ENCODE peak calls at places on chromosomes 5 and 9, in nine cellular contexts. One of them, this sample, is unnamed.
A peak's percentile ranks its signal among the peaks of the same experiment; 100 is the strongest.

GRCh38 chr5:95726811-95727763 is 4.0 kb upstream of the RHOBTB3 start:
- DNase-seq in breast epithelium: no peak
- DNase-seq in astrocyte of the spinal cord: no peak
- DNase-seq in mucosa of descending colon: no peak
- DNase-seq in Panc1: no peak
- DNase-seq in tibial nerve: no peak
- DNase-seq in MM.1S: no peak
- DNase-seq in esophagus squamous epithelium: no peak
- DNase-seq in cardiac fibroblast: no peak
- DNase-seq in this sample: no peak

GRCh38 chr5:9419794-9420193 is 126.1 kb downstream of the SEMA5A start:
- DNase-seq in breast epithelium: no peak
- DNase-seq in astrocyte of the spinal cord: no peak
- DNase-seq in mucosa of descending colon: no peak
- DNase-seq in Panc1: no peak
- DNase-seq in tibial nerve: no peak
- DNase-seq in MM.1S: peak; percentile 25
- DNase-seq in esophagus squamous epithelium: no peak
- DNase-seq in cardiac fibroblast: no peak
- DNase-seq in this sample: no peak

GRCh38 chr5:32193591-32193990 is 19.5 kb upstream of the GOLPH3 start:
- DNase-seq in breast epithelium: peak; percentile 87
- DNase-seq in astrocyte of the spinal cord: peak; percentile 91
- DNase-seq in mucosa of descending colon: peak; percentile 93
- DNase-seq in Panc1: no peak
- DNase-seq in tibial nerve: peak; percentile 54
- DNase-seq in MM.1S: no peak
- DNase-seq in esophagus squamous epithelium: no peak
- DNase-seq in cardiac fibroblast: peak; percentile 92
- DNase-seq in this sample: no peak

GRCh38 chr9:33817327-33818166 is 587 bp downstream of the UBE2R2 start:
- DNase-seq in breast epithelium: peak; percentile 35
- DNase-seq in astrocyte of the spinal cord: peak; percentile 70
- DNase-seq in mucosa of descending colon: peak; percentile 53
- DNase-seq in Panc1: no peak
- DNase-seq in tibial nerve: peak; percentile 26
- DNase-seq in MM.1S: peak; percentile 50
- DNase-seq in esophagus squamous epithelium: no peak
- DNase-seq in cardiac fibroblast: peak; percentile 72
- DNase-seq in this sample: peak; percentile 74

GRCh38 chr9:73151653-73152382 is at the start of gene ANXA1:
- DNase-seq in breast epithelium: no peak
- DNase-seq in astrocyte of the spinal cord: peak; percentile 93
- DNase-seq in mucosa of descending colon: peak; percentile 48
- DNase-seq in Panc1: no peak
- DNase-seq in tibial nerve: no peak
- DNase-seq in MM.1S: no peak
- DNase-seq in esophagus squamous epithelium: no peak
- DNase-seq in cardiac fibroblast: peak; percentile 96
- DNase-seq in this sample: no peak

GRCh38 chr9:133807037-133807436 is 68.9 kb upstream of the SARDH start:
- DNase-seq in breast epithelium: no peak
- DNase-seq in astrocyte of the spinal cord: no peak
- DNase-seq in mucosa of descending colon: no peak
- DNase-seq in Panc1: no peak
- DNase-seq in tibial nerve: no peak
- DNase-seq in MM.1S: no peak
- DNase-seq in esophagus squamous epithelium: no peak
- DNase-seq in cardiac fibroblast: no peak
- DNase-seq in this sample: no peak

GRCh38 chr9:26551451-26551850 is 341.2 kb downstream of the CAAP1 start:
- DNase-seq in breast epithelium: no peak
- DNase-seq in astrocyte of the spinal cord: no peak
- DNase-seq in mucosa of descending colon: no peak
- DNase-seq in Panc1: no peak
- DNase-seq in tibial nerve: no peak
- DNase-seq in MM.1S: no peak
- DNase-seq in esophagus squamous epithelium: no peak
- DNase-seq in cardiac fibroblast: no peak
- DNase-seq in this sample: no peak

GRCh38 chr5:140148508-140148907 is 22.8 kb downstream of the IGIP start:
- DNase-seq in breast epithelium: no peak
- DNase-seq in astrocyte of the spinal cord: no peak
- DNase-seq in mucosa of descending colon: no peak
- DNase-seq in Panc1: no peak
- DNase-seq in tibial nerve: no peak
- DNase-seq in MM.1S: no peak
- DNase-seq in esophagus squamous epithelium: no peak
- DNase-seq in cardiac fibroblast: peak; percentile 12
- DNase-seq in this sample: no peak

GRCh38 chr5:13994606-13995336 is 50.3 kb upstream of the DNAH5 start:
- DNase-seq in breast epithelium: no peak
- DNase-seq in astrocyte of the spinal cord: no peak
- DNase-seq in mucosa of descending colon: no peak
- DNase-seq in Panc1: no peak
- DNase-seq in tibial nerve: no peak
- DNase-seq in MM.1S: no peak
- DNase-seq in esophagus squamous epithelium: no peak
- DNase-seq in cardiac fibroblast: no peak
- DNase-seq in this sample: peak; percentile 24

GRCh38 chr5:65068410-65068809 is 299.7 kb downstream of the CWC27 start:
- DNase-seq in breast epithelium: no peak
- DNase-seq in astrocyte of the spinal cord: no peak
- DNase-seq in mucosa of descending colon: no peak
- DNase-seq in Panc1: no peak
- DNase-seq in tibial nerve: no peak
- DNase-seq in MM.1S: no peak
- DNase-seq in esophagus squamous epithelium: no peak
- DNase-seq in cardiac fibroblast: no peak
- DNase-seq in this sample: no peak

GRCh38 chr5:74288448-74289109 is 351.9 kb downstream of the ENC1 start:
- DNase-seq in breast epithelium: no peak
- DNase-seq in astrocyte of the spinal cord: peak; percentile 62
- DNase-seq in mucosa of descending colon: no peak
- DNase-seq in Panc1: no peak
- DNase-seq in tibial nerve: no peak
- DNase-seq in MM.1S: no peak
- DNase-seq in esophagus squamous epithelium: no peak
- DNase-seq in cardiac fibroblast: peak; percentile 80
- DNase-seq in this sample: no peak

GRCh38 chr5:12250454-12250853 is 346.2 kb upstream of the CTNND2 start:
- DNase-seq in breast epithelium: no peak
- DNase-seq in astrocyte of the spinal cord: no peak
- DNase-seq in mucosa of descending colon: no peak
- DNase-seq in Panc1: no peak
- DNase-seq in tibial nerve: no peak
- DNase-seq in MM.1S: no peak
- DNase-seq in esophagus squamous epithelium: no peak
- DNase-seq in cardiac fibroblast: no peak
- DNase-seq in this sample: no peak

GRCh38 chr5:175654346-175654745 is 3.5 kb upstream of the HRH2 start:
- DNase-seq in breast epithelium: no peak
- DNase-seq in astrocyte of the spinal cord: no peak
- DNase-seq in mucosa of descending colon: no peak
- DNase-seq in Panc1: no peak
- DNase-seq in tibial nerve: no peak
- DNase-seq in MM.1S: no peak
- DNase-seq in esophagus squamous epithelium: no peak
- DNase-seq in cardiac fibroblast: no peak
- DNase-seq in this sample: no peak

DNA sequence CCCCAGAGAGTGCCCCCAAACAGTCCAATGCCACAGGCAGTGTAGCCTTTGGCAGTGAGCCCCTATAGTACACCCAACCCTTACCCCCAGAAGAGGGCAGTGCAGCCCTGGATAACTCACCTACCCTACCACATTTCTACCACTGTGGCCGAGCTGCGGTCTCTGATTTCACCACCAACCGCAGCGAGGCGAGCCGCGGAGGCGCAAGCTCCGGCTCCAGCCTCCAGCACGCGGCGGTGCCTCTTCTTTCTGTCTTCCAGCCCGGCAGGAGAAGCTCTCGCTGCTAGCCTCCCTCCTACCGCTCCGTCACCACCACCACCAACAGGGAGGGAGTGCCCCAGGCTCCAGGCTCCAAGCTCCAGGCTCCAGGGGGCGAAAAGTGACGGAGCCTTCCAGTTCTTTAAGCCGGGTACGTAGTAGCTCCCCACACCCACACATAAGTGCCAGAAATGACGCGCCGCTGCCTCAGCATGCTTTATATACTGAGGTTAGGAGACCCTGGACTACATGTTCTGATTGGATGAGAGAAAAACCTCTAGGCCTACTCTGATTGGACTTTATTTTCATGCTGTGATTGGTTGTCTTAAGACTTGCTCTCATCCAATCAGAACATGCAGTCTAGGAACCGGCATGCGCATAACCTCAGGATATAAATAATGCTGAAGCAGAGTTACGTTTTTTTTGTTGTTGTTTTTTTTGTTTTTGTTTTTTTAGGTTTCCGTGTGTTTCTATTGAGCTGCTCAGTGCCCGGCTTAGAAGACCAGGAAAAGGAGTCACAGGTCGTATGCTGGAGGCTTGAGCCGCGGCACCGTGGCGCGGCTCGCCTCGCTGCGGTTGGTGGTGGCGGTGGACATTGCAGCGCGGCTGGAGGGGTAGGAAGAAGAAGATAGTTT is at the start of gene PCAT7:
- DNase-seq in breast epithelium: peak; percentile 41
- DNase-seq in astrocyte of the spinal cord: no peak
- DNase-seq in mucosa of descending colon: peak; percentile 87
- DNase-seq in Panc1: peak; percentile 25
- DNase-seq in tibial nerve: no peak
- DNase-seq in MM.1S: peak; percentile 87
- DNase-seq in esophagus squamous epithelium: no peak
- DNase-seq in cardiac fibroblast: peak; percentile 50
- DNase-seq in this sample: peak; percentile 75
- TF ChIP-seq CTCF in breast epithelium: no peak
- TF ChIP-seq CTCF in astrocyte of the spinal cord: peak; percentile 15
- TF ChIP-seq CTCF in mucosa of descending colon: peak; percentile 14
- TF ChIP-seq CTCF in Panc1: peak; percentile 74
- TF ChIP-seq CTCF in tibial nerve: peak; percentile 35
- TF ChIP-seq CTCF in MM.1S: peak; percentile 73
- TF ChIP-seq CTCF in esophagus squamous epithelium: no peak
- TF ChIP-seq CTCF in cardiac fibroblast: peak; percentile 42
- TF ChIP-seq CTCF in this sample: peak; percentile 29

DNA sequence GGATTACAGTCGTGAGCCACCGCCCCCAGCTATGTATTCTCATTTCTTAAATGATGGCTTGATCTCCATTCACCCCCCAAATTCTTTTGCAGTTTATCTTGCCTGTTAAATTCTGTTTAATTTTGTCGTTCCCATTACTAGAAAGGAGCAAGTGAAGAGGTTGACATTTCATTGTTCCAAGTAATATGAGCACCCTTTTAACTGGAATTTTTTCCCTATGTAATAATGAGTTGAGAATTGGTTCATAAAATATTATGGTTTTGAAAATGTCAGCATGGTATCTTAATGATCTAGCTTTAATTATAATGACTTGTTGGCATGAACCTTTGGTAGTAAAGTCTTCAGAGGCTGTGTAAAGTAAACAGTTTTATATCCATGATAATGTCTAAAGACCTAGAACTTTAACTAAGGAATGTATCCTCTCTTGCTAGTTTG is 37.4 kb downstream of the F2RL2 start:
- DNase-seq in breast epithelium: no peak
- DNase-seq in astrocyte of the spinal cord: no peak
- DNase-seq in mucosa of descending colon: no peak
- DNase-seq in Panc1: no peak
- DNase-seq in tibial nerve: no peak
- DNase-seq in MM.1S: no peak
- DNase-seq in esophagus squamous epithelium: no peak
- DNase-seq in cardiac fibroblast: no peak
- DNase-seq in this sample: no peak
- TF ChIP-seq CTCF in breast epithelium: no peak
- TF ChIP-seq CTCF in astrocyte of the spinal cord: no peak
- TF ChIP-seq CTCF in mucosa of descending colon: no peak
- TF ChIP-seq CTCF in Panc1: no peak
- TF ChIP-seq CTCF in tibial nerve: no peak
- TF ChIP-seq CTCF in MM.1S: no peak
- TF ChIP-seq CTCF in esophagus squamous epithelium: no peak
- TF ChIP-seq CTCF in cardiac fibroblast: no peak
- TF ChIP-seq CTCF in this sample: no peak

GRCh38 chr9:101731429-101731828 is 7.0 kb downstream of the GRIN3A start:
- DNase-seq in breast epithelium: no peak
- DNase-seq in astrocyte of the spinal cord: no peak
- DNase-seq in mucosa of descending colon: no peak
- DNase-seq in Panc1: no peak
- DNase-seq in tibial nerve: no peak
- DNase-seq in MM.1S: no peak
- DNase-seq in esophagus squamous epithelium: no peak
- DNase-seq in cardiac fibroblast: no peak
- DNase-seq in this sample: no peak

GRCh38 chr9:101727621-101728524 is 10.6 kb downstream of the GRIN3A start:
- DNase-seq in breast epithelium: no peak
- DNase-seq in astrocyte of the spinal cord: peak; percentile 4
- DNase-seq in mucosa of descending colon: peak; percentile 34
- DNase-seq in Panc1: no peak
- DNase-seq in tibial nerve: no peak
- DNase-seq in MM.1S: peak; percentile 27
- DNase-seq in esophagus squamous epithelium: no peak
- DNase-seq in cardiac fibroblast: peak; percentile 40
- DNase-seq in this sample: peak; percentile 40
- TF ChIP-seq CTCF in breast epithelium: no peak
- TF ChIP-seq CTCF in astrocyte of the spinal cord: peak; percentile 52
- TF ChIP-seq CTCF in mucosa of descending colon: peak; percentile 38
- TF ChIP-seq CTCF in Panc1: peak; percentile 61
- TF ChIP-seq CTCF in tibial nerve: no peak
- TF ChIP-seq CTCF in MM.1S: peak; percentile 63
- TF ChIP-seq CTCF in esophagus squamous epithelium: peak; percentile 36
- TF ChIP-seq CTCF in cardiac fibroblast: peak; percentile 52
- TF ChIP-seq CTCF in this sample: peak; percentile 33

GRCh38 chr5:98844865-98845264 is 71.4 kb downstream of the RGMB start:
- DNase-seq in breast epithelium: no peak
- DNase-seq in astrocyte of the spinal cord: no peak
- DNase-seq in mucosa of descending colon: no peak
- DNase-seq in Panc1: no peak
- DNase-seq in tibial nerve: no peak
- DNase-seq in MM.1S: no peak
- DNase-seq in esophagus squamous epithelium: no peak
- DNase-seq in cardiac fibroblast: no peak
- DNase-seq in this sample: no peak

GRCh38 chr5:98840946-98841345 is 67.5 kb downstream of the RGMB start:
- DNase-seq in breast epithelium: no peak
- DNase-seq in astrocyte of the spinal cord: no peak
- DNase-seq in mucosa of descending colon: no peak
- DNase-seq in Panc1: no peak
- DNase-seq in tibial nerve: no peak
- DNase-seq in MM.1S: no peak
- DNase-seq in esophagus squamous epithelium: no peak
- DNase-seq in cardiac fibroblast: peak; percentile 22
- DNase-seq in this sample: no peak

GRCh38 chr5:98843481-98843880 is 70.0 kb downstream of the RGMB start:
- DNase-seq in breast epithelium: no peak
- DNase-seq in astrocyte of the spinal cord: no peak
- DNase-seq in mucosa of descending colon: no peak
- DNase-seq in Panc1: no peak
- DNase-seq in tibial nerve: no peak
- DNase-seq in MM.1S: no peak
- DNase-seq in esophagus squamous epithelium: no peak
- DNase-seq in cardiac fibroblast: no peak
- DNase-seq in this sample: no peak

GRCh38 chr5:98836175-98836574 is 62.7 kb downstream of the RGMB start:
- DNase-seq in breast epithelium: no peak
- DNase-seq in astrocyte of the spinal cord: no peak
- DNase-seq in mucosa of descending colon: no peak
- DNase-seq in Panc1: no peak
- DNase-seq in tibial nerve: no peak
- DNase-seq in MM.1S: no peak
- DNase-seq in esophagus squamous epithelium: no peak
- DNase-seq in cardiac fibroblast: no peak
- DNase-seq in this sample: no peak

GRCh38 chr5:98839469-98840383 is 66.3 kb downstream of the RGMB start:
- DNase-seq in breast epithelium: no peak
- DNase-seq in astrocyte of the spinal cord: no peak
- DNase-seq in mucosa of descending colon: peak; percentile 19
- DNase-seq in Panc1: peak; percentile 8
- DNase-seq in tibial nerve: no peak
- DNase-seq in MM.1S: no peak
- DNase-seq in esophagus squamous epithelium: no peak
- DNase-seq in cardiac fibroblast: peak; percentile 34
- DNase-seq in this sample: peak; percentile 37
- TF ChIP-seq CTCF in breast epithelium: no peak
- TF ChIP-seq CTCF in astrocyte of the spinal cord: peak; percentile 23
- TF ChIP-seq CTCF in mucosa of descending colon: no peak
- TF ChIP-seq CTCF in Panc1: peak; percentile 80
- TF ChIP-seq CTCF in tibial nerve: no peak
- TF ChIP-seq CTCF in MM.1S: peak; percentile 36
- TF ChIP-seq CTCF in esophagus squamous epithelium: no peak
- TF ChIP-seq CTCF in cardiac fibroblast: peak; percentile 44
- TF ChIP-seq CTCF in this sample: no peak

This sample was measured in GM13976.